ENCODE peak calls at places on chromosome 9, in five cellular contexts. N is progenitor cell of endocrine pancreas, P is fibroblast of lung, V is uterus, A is cardiac muscle cell. K is an unnamed sample.

GRCh38 chr9:68704804-68705635 is at the start of gene PIP5K1B:
- DNase-seq in P (peak), V (peak), A (peak), N (peak), K (peak)

GRCh38 chr9:4073371-4073770 is 226.5 kb downstream of the GLIS3 start:
- DNase-seq in P (no peak), N (no peak), V (no peak), A (no peak), K (no peak)

GRCh38 chr9:126932871-126933321 is 18.3 kb downstream of the RALGPS1 start:
- DNase-seq in V (no peak), N (no peak), P (no peak), A (no peak), K (no peak)

GRCh38 chr9:117365438-117365837 is 49.4 kb downstream of the ASTN2 start:
- DNase-seq in N (no peak), V (no peak), A (no peak), P (no peak), K (no peak)

GRCh38 chr9:119968837-119969707 is 599.8 kb upstream of the BRINP1 start:
- DNase-seq in N (peak), A (peak), P (peak), V (peak), K (peak)

GRCh38 chr9:3124006-3124405 is 280.1 kb upstream of the PUM3 start:
- DNase-seq in A (peak), V (no peak), N (no peak), P (no peak), K (peak)

GRCh38 chr9:37034320-37034937 is 361 bp upstream of the PAX5 start:
- DNase-seq in A (peak), N (no peak), V (no peak), P (peak), K (peak)

GRCh38 chr9:107548298-107549142 is 59.0 kb upstream of the KLF4 start:
- DNase-seq in N (no peak), P (peak), V (peak), A (no peak), K (no peak)

GRCh38 chr9:20511680-20512079 is 110.6 kb downstream of the MLLT3 start:
- DNase-seq in N (no peak), V (no peak), A (no peak), P (no peak), K (no peak)

GRCh38 chr9:130765135-130766030 is 69.7 kb upstream of the ABL1 start:
- DNase-seq in A (no peak), N (no peak), V (no peak), P (peak), K (no peak)

GRCh38 chr9:129558551-129559505 is 62.1 kb downstream of the C9orf50 start:
- DNase-seq in A (peak), V (no peak), N (peak), P (no peak), K (peak)

GRCh38 chr9:93655621-93656425 is 79.4 kb downstream of the PHF2 start:
- DNase-seq in A (no peak), P (no peak), N (no peak), V (no peak), K (no peak)

GRCh38 chr9:91428431-91428830 is 4.8 kb upstream of the NFIL3 start:
- DNase-seq in N (no peak), V (no peak), A (no peak), P (no peak), K (no peak)

GRCh38 chr9:33166263-33167083 is 663 bp downstream of the B4GALT1 start:
- DNase-seq in A (no peak), P (no peak), N (no peak), V (no peak), K (peak)

GRCh38 chr9:26565131-26565530 is 327.5 kb downstream of the CAAP1 start:
- DNase-seq in A (no peak), V (no peak), P (no peak), N (no peak), K (no peak)

GRCh38 chr9:5052858-5053257 is 67.8 kb downstream of the JAK2 start:
- DNase-seq in A (no peak), V (no peak), P (peak), N (no peak), K (no peak)

GRCh38 chr9:112295174-112295573 is 38.2 kb downstream of the PTBP3 start:
- DNase-seq in N (no peak), V (no peak), A (no peak), P (no peak), K (no peak)

GRCh38 chr9:131740898-131741297 is 1.0 kb upstream of the RAPGEF1 start:
- DNase-seq in P (no peak), V (no peak), A (no peak), N (no peak), K (no peak)

GRCh38 chr9:77021928-77022782 is 2.7 kb downstream of the FOXB2 start:
- DNase-seq in A (no peak), N (no peak), V (no peak), P (no peak), K (peak)

GRCh38 chr9:37342493-37342892 is 80.0 kb upstream of the GRHPR start:
- DNase-seq in V (no peak), A (no peak), N (no peak), P (no peak), K (no peak)

GRCh38 chr9:73230257-73230656 is 78.6 kb downstream of the ANXA1 start:
- DNase-seq in A (no peak), P (peak), N (no peak), V (no peak), K (no peak)

GRCh38 chr9:79007701-79008483 is 563.9 kb upstream of the TLE4 start:
- DNase-seq in N (no peak), P (no peak), V (no peak), A (no peak), K (no peak)

DNA sequence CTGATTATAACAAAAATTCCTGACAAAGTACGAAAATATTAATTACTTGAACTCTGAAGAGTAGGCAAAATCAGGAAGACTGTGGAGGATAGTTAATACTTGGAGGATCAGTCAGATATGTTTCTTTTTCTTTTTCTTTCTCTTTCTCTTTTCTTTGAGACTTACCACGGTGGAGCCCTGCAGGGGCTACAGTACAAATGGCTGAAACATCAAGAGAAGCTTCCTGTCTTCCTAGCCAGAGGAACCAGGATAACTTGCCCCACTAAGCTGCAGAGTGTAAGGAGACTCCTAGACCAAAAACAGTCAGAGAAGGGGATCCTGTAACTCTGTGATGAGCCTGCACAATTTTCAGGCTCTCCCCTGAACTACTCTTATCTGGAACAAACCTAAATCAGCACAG is 324.6 kb upstream of the TYRP1 start:
- DNase-seq in P (no peak), V (no peak), A (no peak), N (no peak), K (no peak)
- TF ChIP-seq CTCF in P (no peak), V (no peak), A (no peak), N (no peak), K (no peak)

DNA sequence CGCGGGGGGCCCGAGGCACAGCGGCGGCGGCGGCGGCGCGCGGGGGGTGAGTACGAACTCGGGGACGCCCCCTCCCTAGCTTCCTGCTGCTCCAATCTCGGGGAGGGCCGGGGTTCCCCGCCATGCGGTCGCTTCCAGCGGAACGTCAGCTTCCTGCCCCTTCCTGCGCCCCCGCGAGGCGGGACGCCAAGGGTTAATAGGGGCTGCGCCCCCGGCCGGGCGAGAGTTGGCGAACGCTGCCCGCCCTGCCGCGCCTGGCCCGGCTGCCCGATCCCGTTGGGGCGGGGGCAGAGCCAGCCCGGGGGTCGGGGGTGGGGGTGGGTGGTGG is 594 bp downstream of the COL27A1 start:
- DNase-seq in A (no peak), N (peak), P (no peak), V (no peak), K (peak)
- TF ChIP-seq CTCF in A (no peak), N (no peak), P (no peak), V (no peak), K (no peak)

GRCh38 chr9:124038239-124038638 is 26.7 kb downstream of the LHX2 start:
- DNase-seq in V (no peak), P (no peak), A (no peak), N (no peak), K (no peak)

GRCh38 chr9:124040186-124040920 is 28.8 kb downstream of the LHX2 start:
- DNase-seq in V (no peak), A (no peak), P (peak), N (no peak), K (no peak)

GRCh38 chr9:124036578-124036977 is 25.0 kb downstream of the LHX2 start:
- DNase-seq in N (no peak), A (no peak), P (no peak), V (no peak), K (no peak)

GRCh38 chr9:124038790-124039633 is 27.4 kb downstream of the LHX2 start:
- DNase-seq in A (no peak), P (no peak), V (no peak), N (no peak), K (no peak)

DNA sequence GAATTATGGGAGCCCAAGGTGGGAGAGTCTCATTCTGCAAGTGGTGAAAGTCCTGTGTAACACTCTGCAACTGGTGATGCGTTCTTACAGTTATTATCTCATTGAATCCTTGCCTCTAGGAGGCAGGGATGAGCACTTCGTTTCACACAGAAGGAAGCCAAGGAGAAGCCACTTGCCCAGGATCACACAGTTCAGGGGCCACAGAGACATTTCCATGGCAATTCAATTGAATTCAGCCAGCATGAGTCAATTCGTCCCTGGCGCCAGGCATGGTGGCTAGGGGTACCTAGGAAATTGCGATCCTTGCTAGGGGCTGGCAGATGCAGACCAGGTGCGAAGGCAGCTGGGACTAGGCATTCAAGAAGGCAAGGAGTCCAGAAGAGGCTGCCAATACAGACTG is 26.2 kb downstream of the LHX2 start:
- DNase-seq in N (no peak), A (no peak), V (no peak), P (no peak), K (no peak)
- TF ChIP-seq CTCF in N (no peak), A (peak), V (no peak), P (peak), K (no peak)

GRCh38 chr9:95381243-95381642 is 63.7 kb upstream of the FANCC start:
- DNase-seq in N (no peak), V (no peak), P (peak), A (no peak), K (no peak)

GRCh38 chr9:95385521-95385920 is 68.0 kb upstream of the FANCC start:
- DNase-seq in N (no peak), A (no peak), P (no peak), V (no peak), K (no peak)

GRCh38 chr9:95383845-95384244 is 66.3 kb upstream of the FANCC start:
- DNase-seq in P (no peak), N (no peak), A (no peak), V (no peak), K (no peak)

GRCh38 chr9:95382433-95382832 is 64.9 kb upstream of the FANCC start:
- DNase-seq in N (no peak), V (no peak), A (no peak), P (no peak), K (no peak)

DNA sequence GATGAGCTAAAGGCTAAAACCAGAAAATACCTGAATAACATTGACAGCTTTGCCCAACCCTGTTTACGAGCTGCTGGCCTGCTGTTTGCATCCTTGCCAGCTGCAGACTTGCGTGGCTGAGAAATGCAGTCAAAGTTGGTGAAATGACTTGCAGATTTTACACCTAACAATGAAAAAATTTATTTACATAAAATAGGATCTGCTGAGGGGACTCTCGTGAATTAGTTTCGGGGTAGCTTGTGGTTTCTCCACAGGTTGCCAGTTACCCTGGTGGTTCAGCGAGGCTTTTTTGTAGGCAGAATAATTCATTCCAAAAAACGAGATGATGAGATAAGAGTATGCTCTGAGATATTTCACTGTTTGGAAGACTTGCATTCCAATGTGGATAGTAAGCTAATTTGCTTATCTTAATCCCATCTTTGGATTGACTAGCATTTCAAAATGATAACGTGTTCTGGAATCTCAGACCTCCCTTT is 65.7 kb upstream of the FANCC start:
- DNase-seq in N (no peak), P (peak), V (no peak), A (no peak), K (no peak)
- TF ChIP-seq CTCF in N (no peak), P (no peak), V (no peak), A (no peak), K (no peak)

K was measured in nephron progenitor cell.